ENCODE peak calls at places on chromosomes 5 and 9, in seven cellular contexts. Y, I, B, S, X, J and K are unnamed samples.

GRCh38 chr9:131394464-131395026 is 659 bp downstream of the PRRC2B start:
- DNase-seq in I (peak), J (peak), X (peak), B (peak), S (peak), Y (peak), K (peak)

GRCh38 chr5:136729901-136730355 is 364.6 kb upstream of the TRPC7 start:
- DNase-seq in I (no peak), S (no peak), B (no peak), Y (no peak), J (no peak), X (no peak), K (no peak)

GRCh38 chr5:167816354-167816753 is 475.1 kb upstream of the WWC1 start:
- DNase-seq in X (no peak), J (no peak), B (no peak), Y (no peak), I (no peak), S (no peak), K (no peak)

GRCh38 chr5:66643383-66643782 is 47.2 kb downstream of the MAST4 start:
- DNase-seq in I (no peak), S (no peak), Y (no peak), J (no peak), B (no peak), X (no peak), K (no peak)

GRCh38 chr9:74777136-74777879 is 110.4 kb downstream of the TRPM6 start:
- DNase-seq in J (peak), S (peak), Y (peak), B (peak), X (peak), I (peak), K (peak)

GRCh38 chr5:17743580-17744435 is 109.5 kb downstream of the TAF11L14 start:
- DNase-seq in B (no peak), S (no peak), I (no peak), Y (no peak), J (no peak), X (no peak), K (no peak)

GRCh38 chr9:35078066-35078465 is 1.7 kb downstream of the FANCG start:
- DNase-seq in S (no peak), X (no peak), B (no peak), I (no peak), J (no peak), Y (no peak), K (peak)

GRCh38 chr9:36218011-36218410 is 27.3 kb downstream of the CLTA start:
- DNase-seq in X (no peak), S (no peak), Y (no peak), J (no peak), I (no peak), B (no peak), K (no peak)

GRCh38 chr9:38708759-38709158 is 11.2 kb downstream of the FAM240B start:
- DNase-seq in I (no peak), B (no peak), Y (no peak), X (no peak), S (no peak), J (no peak), K (no peak)

GRCh38 chr5:158514353-158514960 is 585.3 kb downstream of the EBF1 start:
- DNase-seq in I (no peak), S (no peak), Y (no peak), J (no peak), B (no peak), X (no peak), K (no peak)

GRCh38 chr5:59800375-59800893 is 93.1 kb downstream of the PDE4D start:
- DNase-seq in I (no peak), Y (no peak), S (no peak), J (no peak), X (no peak), B (no peak), K (no peak)
- TF ChIP-seq CTCF in I (no peak), Y (no peak), S (no peak), J (no peak), X (no peak), B (no peak), K (no peak)

GRCh38 chr9:137834846-137835546 is 42.6 kb upstream of the CACNA1B start:
- DNase-seq in S (no peak), J (no peak), Y (no peak), I (no peak), B (no peak), X (no peak), K (peak)
- TF ChIP-seq POLR2A in S (no peak), J (no peak), Y (no peak), I (no peak), B (no peak), X (no peak), K (no peak)

DNA sequence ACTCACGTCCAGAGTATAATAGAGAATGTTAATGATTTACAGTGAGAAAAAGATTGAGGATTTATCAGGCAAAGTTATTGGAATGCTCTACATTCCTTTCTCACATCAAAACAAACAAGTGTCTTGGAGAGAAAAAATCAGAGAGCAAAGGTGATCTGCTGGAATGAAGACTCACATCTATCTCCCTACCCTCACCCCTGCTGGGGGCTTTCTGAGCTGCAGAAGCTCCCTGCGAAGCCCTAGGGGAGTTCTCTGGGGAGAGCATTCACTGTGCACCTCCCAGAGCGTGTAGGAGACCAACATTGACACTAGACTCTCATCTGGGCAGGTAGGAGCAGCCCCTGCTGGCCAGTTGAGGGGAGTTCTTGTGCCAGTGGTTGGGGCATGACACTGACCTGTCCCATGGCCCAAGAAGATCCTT is 76.6 kb upstream of the ADAMTS16 start:
- DNase-seq in B (no peak), X (no peak), J (no peak), S (no peak), I (no peak), Y (no peak), K (no peak)
- TF ChIP-seq CTCF in B (no peak), X (no peak), J (no peak), S (no peak), I (no peak), Y (peak), K (no peak)

GRCh38 chr9:127396808-127397721 is at the start of gene SLC2A8:
- DNase-seq in B (peak), S (peak), X (peak), Y (peak), I (peak), J (peak), K (peak)
- TF ChIP-seq POLR2A in B (peak), S (peak), X (peak), Y (peak), I (no peak), J (peak), K (no peak)

GRCh38 chr5:141877478-141878185 is 578 bp downstream of the PCDH1 start:
- DNase-seq in X (peak), S (no peak), I (peak), B (no peak), J (no peak), Y (no peak), K (no peak)

GRCh38 chr5:141874262-141874964 is 3.8 kb downstream of the PCDH1 start:
- DNase-seq in S (no peak), Y (no peak), X (no peak), J (peak), B (peak), I (peak), K (peak)

GRCh38 chr5:141876628-141877477 is 1.4 kb downstream of the PCDH1 start:
- DNase-seq in X (peak), I (peak), J (no peak), S (no peak), Y (no peak), B (peak), K (peak)

GRCh38 chr5:141875022-141875740 is 3.0 kb downstream of the PCDH1 start:
- DNase-seq in X (no peak), S (no peak), Y (no peak), B (peak), I (peak), J (peak), K (no peak)

GRCh38 chr5:141875795-141876627 is 2.2 kb downstream of the PCDH1 start:
- DNase-seq in X (peak), Y (peak), I (peak), J (peak), S (no peak), B (peak), K (peak)
- TF ChIP-seq CTCF in X (no peak), Y (peak), I (no peak), J (no peak), S (no peak), B (peak), K (no peak)

DNA sequence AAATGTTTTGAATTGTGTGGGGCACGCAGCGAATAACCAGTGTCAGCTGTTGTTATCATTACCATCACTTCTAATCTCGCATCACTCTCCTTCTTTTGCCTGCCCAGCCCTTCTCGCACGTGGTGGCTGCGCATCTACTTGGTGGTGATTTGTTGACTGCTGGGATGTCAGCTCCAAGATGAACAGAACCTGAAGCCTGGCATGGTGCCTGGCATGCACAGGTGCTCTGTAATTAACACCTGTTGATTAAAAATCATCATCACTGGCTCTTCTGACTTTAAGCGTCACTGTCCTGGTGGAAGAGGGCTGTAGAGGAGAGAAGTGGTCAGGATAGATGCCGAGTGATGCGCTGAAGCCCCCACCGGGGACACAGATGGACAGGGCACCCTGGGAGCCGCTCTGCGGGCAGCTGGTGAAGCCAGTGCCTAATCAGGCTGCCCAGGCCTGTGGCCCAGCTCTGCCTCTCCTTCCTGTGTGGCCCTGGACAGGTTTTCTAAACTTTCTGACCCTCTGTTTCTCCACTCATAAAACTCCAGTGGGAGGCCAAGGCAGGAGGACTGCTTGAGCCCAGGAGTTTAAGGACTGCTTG is 86.2 kb downstream of the C5orf15 start:
- DNase-seq in Y (no peak), X (no peak), B (no peak), S (no peak), J (no peak), I (peak), K (no peak)
- TF ChIP-seq POLR2A in Y (no peak), X (no peak), B (no peak), S (no peak), J (no peak), I (no peak), K (no peak)

DNA sequence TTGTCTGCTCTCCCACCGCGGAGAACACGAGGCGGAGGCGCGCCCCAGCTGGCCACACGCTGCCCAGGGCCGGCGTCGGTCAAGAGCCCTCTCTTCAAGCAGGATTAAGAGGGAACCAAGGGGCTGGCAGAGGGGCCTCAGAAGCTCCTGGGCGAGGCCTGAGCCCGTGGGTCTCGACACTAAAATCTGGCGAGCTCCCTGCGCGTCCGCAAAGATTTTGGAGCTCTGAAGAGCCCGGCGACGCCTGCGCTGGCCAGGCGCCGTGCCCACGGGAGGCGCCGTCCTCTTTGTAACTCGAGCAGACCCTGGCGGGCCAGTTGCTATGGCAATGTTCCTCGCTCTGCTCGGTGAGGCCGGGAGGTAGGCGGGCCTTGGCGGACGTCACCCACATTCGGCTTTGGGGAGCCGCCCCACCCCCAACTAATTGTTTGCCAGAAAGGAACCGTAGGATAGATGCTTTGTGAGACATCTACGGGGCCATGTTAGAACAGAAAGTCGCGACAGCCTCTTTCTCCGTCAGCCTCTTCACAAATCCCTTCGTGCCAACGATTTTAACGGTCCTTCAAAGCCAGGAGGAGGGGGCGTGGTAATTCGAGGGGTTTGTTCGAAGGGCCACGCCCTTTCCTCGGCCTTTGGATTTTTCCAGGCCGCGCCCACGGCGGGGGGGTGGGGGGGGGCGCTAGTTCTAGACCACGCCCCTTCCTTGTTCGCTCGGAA is 735 bp upstream of the CNOT8 start:
- DNase-seq in B (peak), X (peak), Y (peak), I (peak), J (peak), S (peak), K (peak)
- TF ChIP-seq CTCF in B (no peak), X (peak), Y (no peak), I (no peak), J (peak), S (no peak), K (no peak)

GRCh38 chr9:113708821-113709713 is 167.0 kb upstream of the ZNF618 start:
- DNase-seq in J (no peak), B (no peak), Y (no peak), X (no peak), S (no peak), I (no peak), K (no peak)
- TF ChIP-seq POLR2A in J (no peak), B (no peak), Y (no peak), X (no peak), S (no peak), I (no peak), K (no peak)

GRCh38 chr9:37395663-37396062 is 26.8 kb upstream of the GRHPR start:
- DNase-seq in J (no peak), S (no peak), B (no peak), Y (no peak), I (no peak), X (no peak), K (no peak)

GRCh38 chr9:37386988-37387387 is 35.5 kb upstream of the GRHPR start:
- DNase-seq in J (no peak), X (no peak), I (no peak), Y (no peak), S (no peak), B (no peak), K (no peak)

GRCh38 chr9:37395229-37395628 is 27.3 kb upstream of the GRHPR start:
- DNase-seq in J (no peak), S (no peak), I (no peak), B (no peak), X (peak), Y (no peak), K (no peak)

GRCh38 chr9:37392272-37392671 is 30.2 kb upstream of the GRHPR start:
- DNase-seq in J (no peak), B (no peak), I (no peak), S (no peak), X (no peak), Y (peak), K (no peak)

DNA sequence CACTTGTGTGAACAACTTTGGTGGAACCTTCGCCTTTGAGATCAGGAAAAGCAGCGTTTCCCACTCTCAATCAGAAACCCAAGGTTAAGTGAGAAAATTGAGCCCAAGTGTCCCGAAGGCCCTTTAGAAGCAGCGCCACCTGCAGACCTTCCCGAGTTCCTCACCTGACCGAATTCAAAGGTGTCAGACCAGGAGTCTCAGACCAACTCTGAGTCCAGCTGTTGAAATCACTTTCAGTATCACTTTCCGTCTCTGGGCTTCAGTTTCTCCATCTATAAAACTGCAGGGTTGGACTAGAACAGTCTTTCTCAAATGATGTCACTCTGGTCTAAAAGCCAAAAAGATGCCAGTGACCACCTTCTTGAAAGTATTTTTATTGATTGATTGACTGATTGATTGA is 31.7 kb upstream of the GRHPR start:
- DNase-seq in I (no peak), B (peak), J (no peak), X (peak), S (no peak), Y (peak), K (no peak)
- TF ChIP-seq CTCF in I (peak), B (peak), J (no peak), X (peak), S (no peak), Y (peak), K (no peak)